ENCODE peak calls at places on chromosome 17, in five cellular contexts. U is HEK293T; B is BE2C; T is NCI-H1092; Q is effector CD8-positive, alpha-beta T cell. Y is an unnamed sample.

GRCh38 chr17:79845601-79845949 is 6.3 kb upstream of the CBX4 start:
- DNase-seq in B (no peak), T (no peak), U (no peak), Q (no peak), Y (no peak)

GRCh38 chr17:75785016-75785769 is 587 bp downstream of the UNK start:
- DNase-seq in U (peak), Q (peak), T (peak), B (peak), Y (peak)

GRCh38 chr17:39573447-39574298 is 34.0 kb downstream of the NEUROD2 start:
- DNase-seq in Q (no peak), T (peak), U (peak), B (peak), Y (peak)

GRCh38 chr17:1958134-1958881 is 66.8 kb downstream of the RTN4RL1 start:
- DNase-seq in B (peak), Q (no peak), U (no peak), T (no peak), Y (no peak)

GRCh38 chr17:3972931-3973330 is 8.7 kb upstream of the ATP2A3 start:
- DNase-seq in Q (no peak), U (no peak), T (no peak), B (no peak), Y (no peak)

GRCh38 chr17:43720311-43721060 is 38.1 kb downstream of the SOST start:
- DNase-seq in Q (peak), T (peak), B (peak), U (no peak), Y (peak)

GRCh38 chr17:21815352-21816063 is 123.2 kb downstream of the KCNJ18 start:
- DNase-seq in Q (no peak), B (no peak), T (no peak), U (no peak), Y (no peak)

GRCh38 chr17:15444805-15445204 is 22.6 kb downstream of the CDRT4 start:
- DNase-seq in T (no peak), B (peak), U (peak), Q (no peak), Y (no peak)

GRCh38 chr17:79086609-79087427 is 12.2 kb downstream of the ENGASE start:
- DNase-seq in Q (no peak), B (no peak), U (no peak), T (no peak), Y (no peak)

GRCh38 chr17:4479982-4480751 is 18.5 kb upstream of the SPNS2 start:
- DNase-seq in U (no peak), Q (no peak), B (no peak), T (no peak), Y (no peak)

GRCh38 chr17:17579691-17580090 is 11.8 kb downstream of the PEMT start:
- DNase-seq in U (no peak), Q (no peak), T (no peak), B (no peak), Y (no peak)

GRCh38 chr17:2929881-2930533 is 133.4 kb downstream of the OR1D5 start:
- DNase-seq in T (no peak), U (peak), B (peak), Q (no peak), Y (peak)

GRCh38 chr17:35799942-35800341 is 4.5 kb upstream of the MMP28 start:
- DNase-seq in T (peak), U (no peak), Q (no peak), B (peak), Y (no peak)

GRCh38 chr17:43940630-43941029 is 1.6 kb downstream of the PPY start:
- DNase-seq in U (peak), T (peak), B (peak), Q (no peak), Y (peak)

GRCh38 chr17:76458580-76459490 is 5.9 kb upstream of the UBE2O start:
- DNase-seq in Q (no peak), T (peak), B (peak), U (peak), Y (peak)